ENCODE peak calls at places on chromosomes 3 and 15, in eight cellular contexts. B is IMR-90, Y is sigmoid colon, S is A549, P is upper lobe of left lung, C is stomach, R is esophagus squamous epithelium, F is right lobe of liver. X is an unnamed sample. For H3K4me1, the result is how much of the 10 kb centered on the place peaks cover.

GRCh38 chr3:108818404-108818803 is 4.2 kb upstream of the TRAT1 start:
- DNase-seq in B (peak), Y (no peak), S (no peak), P (no peak), C (peak), R (no peak), F (no peak), X (no peak)

GRCh38 chr3:114624676-114625181 is 330.9 kb downstream of the TIGIT start:
- DNase-seq in B (peak), Y (peak), S (peak), P (no peak), C (peak), R (no peak), F (peak), X (peak)

GRCh38 chr15:86073281-86073680 is 6.4 kb upstream of the AGBL1 start:
- DNase-seq in B (no peak), Y (no peak), S (no peak), P (no peak), C (no peak), R (no peak), F (no peak), X (no peak)

GRCh38 chr3:133089906-133090305 is 51.7 kb downstream of the TMEM108 start:
- DNase-seq in B (no peak), Y (no peak), S (no peak), P (no peak), C (no peak), R (no peak), F (no peak), X (no peak)

GRCh38 chr3:120683213-120683612 is 1.2 kb upstream of the HGD start:
- DNase-seq in B (peak), Y (no peak), S (no peak), P (no peak), C (no peak), R (no peak), F (peak), X (no peak)

GRCh38 chr3:45596290-45596791 is 1.8 kb downstream of the LIMD1 start:
- DNase-seq in B (no peak), Y (no peak), S (no peak), P (no peak), C (no peak), R (no peak), F (no peak), X (no peak)

GRCh38 chr15:99306694-99307338 is 55.5 kb downstream of the LRRC28 start:
- DNase-seq in B (peak), Y (no peak), S (no peak), P (no peak), C (peak), R (no peak), F (peak), X (no peak)

GRCh38 chr3:188206787-188207186 is 52.8 kb downstream of the LPP start:
- DNase-seq in B (no peak), Y (no peak), S (no peak), P (no peak), C (no peak), R (no peak), F (no peak), X (no peak)

GRCh38 chr15:62112616-62113593 is 46.1 kb downstream of the C2CD4A start:
- DNase-seq in B (peak), Y (no peak), S (peak), P (no peak), C (peak), R (no peak), F (peak), X (peak)

GRCh38 chr3:132593241-132593949 is 3.7 kb upstream of the ACKR4 start:
- DNase-seq in B (peak), Y (no peak), S (no peak), P (no peak), C (no peak), R (no peak), F (no peak), X (no peak)

GRCh38 chr3:183252973-183253363 is at the start of gene B3GNT5:
- DNase-seq in B (no peak), Y (peak), S (no peak), P (peak), C (peak), R (no peak), F (peak), X (peak)

GRCh38 chr3:122572940-122573412 is 4.5 kb upstream of the PARP15 start:
- DNase-seq in B (peak), Y (no peak), S (no peak), P (no peak), C (peak), R (no peak), F (peak), X (no peak)

GRCh38 chr3:9581742-9582141 is 28.1 kb upstream of the LHFPL4 start:
- DNase-seq in B (no peak), Y (no peak), S (no peak), P (no peak), C (no peak), R (no peak), F (no peak), X (no peak)

GRCh38 chr3:120171134-120171863 is 77.1 kb upstream of the GSK3B start:
- DNase-seq in B (peak), Y (no peak), S (no peak), P (no peak), C (no peak), R (no peak), F (no peak), X (no peak)

GRCh38 chr3:11634081-11634635 is 9.6 kb downstream of the VGLL4 start:
- DNase-seq in B (no peak), Y (no peak), S (no peak), P (no peak), C (no peak), R (no peak), F (no peak), X (no peak)

GRCh38 chr15:83118968-83119367 is 11.5 kb downstream of the TM6SF1 start:
- DNase-seq in B (no peak), Y (no peak), S (no peak), P (no peak), C (no peak), R (no peak), F (no peak), X (no peak)

GRCh38 chr3:94317054-94317453 is 254.2 kb downstream of the NSUN3 start:
- DNase-seq in B (no peak), Y (no peak), S (no peak), P (no peak), C (no peak), R (no peak), F (no peak), X (no peak)

GRCh38 chr3:13546667-13547171 is 2.2 kb upstream of the FBLN2 start:
- DNase-seq in B (peak), Y (peak), S (no peak), P (peak), C (no peak), R (no peak), F (no peak), X (no peak)

GRCh38 chr3:185029071-185029470 is 123.8 kb downstream of the C3orf70 start:
- DNase-seq in B (no peak), Y (no peak), S (no peak), P (no peak), C (no peak), R (no peak), F (no peak), X (no peak)

GRCh38 chr3:32399030-32399620 is 7.5 kb downstream of the CMTM7 start:
- DNase-seq in B (peak), Y (no peak), S (peak), P (no peak), C (no peak), R (no peak), F (no peak), X (no peak)

GRCh38 chr3:152508705-152509104 is 240.0 kb downstream of the MBNL1 start:
- DNase-seq in B (no peak), Y (no peak), S (peak), P (no peak), C (no peak), R (no peak), F (no peak), X (no peak)

GRCh38 chr3:30343861-30344260 is 262.5 kb upstream of the TGFBR2 start:
- DNase-seq in B (no peak), Y (no peak), S (no peak), P (no peak), C (no peak), R (no peak), F (no peak), X (no peak)

GRCh38 chr15:80789296-80789695 is 10.1 kb downstream of the CEMIP start:
- DNase-seq in B (peak), Y (no peak), S (no peak), P (no peak), C (no peak), R (no peak), F (no peak), X (no peak)

GRCh38 chr3:64084640-64085039 is 61.3 kb upstream of the PSMD6 start:
- DNase-seq in B (peak), Y (no peak), S (peak), P (no peak), C (no peak), R (no peak), F (no peak), X (no peak)

GRCh38 chr3:74443102-74443501 is 171.4 kb downstream of the CNTN3 start:
- DNase-seq in B (peak), Y (no peak), S (no peak), P (no peak), C (no peak), R (no peak), F (no peak), X (no peak)

GRCh38 chr15:52080031-52080430 is 32.5 kb downstream of the BCL2L10 start:
- DNase-seq in B (no peak), Y (no peak), S (no peak), P (no peak), C (no peak), R (no peak), F (no peak), X (no peak)

GRCh38 chr3:149277338-149277813 is 55.7 kb upstream of the CP start:
- DNase-seq in B (peak), Y (no peak), S (peak), P (no peak), C (no peak), R (no peak), F (no peak), X (no peak)

GRCh38 chr15:100310511-100310910 is 31.3 kb downstream of the ADAMTS17 start:
- DNase-seq in B (no peak), Y (no peak), S (no peak), P (no peak), C (no peak), R (no peak), F (no peak), X (no peak)

GRCh38 chr3:2468816-2469215 is 370.1 kb downstream of the CNTN4 start:
- DNase-seq in B (no peak), Y (no peak), S (no peak), P (no peak), C (no peak), R (no peak), F (no peak), X (no peak)

GRCh38 chr3:111617912-111618601 is 22.9 kb upstream of the ZBED2 start:
- DNase-seq in B (peak), Y (no peak), S (no peak), P (peak), C (no peak), R (no peak), F (no peak), X (no peak)

GRCh38 chr3:15606434-15606891 is 4.9 kb downstream of the BTD start:
- DNase-seq in B (no peak), Y (no peak), S (no peak), P (no peak), C (no peak), R (no peak), F (no peak), X (no peak)

DNA sequence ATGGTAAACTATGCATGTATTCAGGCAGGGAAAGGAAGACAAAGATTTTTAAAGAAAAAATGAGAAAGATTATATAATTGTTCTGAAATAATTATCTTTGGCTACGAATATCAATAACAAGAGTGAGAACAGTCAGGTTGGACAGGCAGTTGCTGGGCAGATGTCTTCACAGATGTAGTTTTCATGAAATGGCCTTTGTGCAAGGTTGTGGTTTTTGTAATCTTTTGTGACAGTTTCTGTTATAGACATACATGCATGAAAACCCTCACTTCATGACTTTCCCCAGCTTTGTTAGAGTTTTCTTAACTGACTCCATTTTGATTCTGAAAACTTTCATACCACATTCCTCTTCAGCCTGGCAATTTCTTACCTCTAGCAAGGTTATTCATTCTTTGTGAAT is 34.9 kb upstream of the SLC25A36 start:
- DNase-seq in B (no peak), Y (no peak), S (no peak), P (no peak), C (no peak), R (no peak), F (no peak), X (no peak)
- H3K4me1 ChIP-seq in B (under half), Y (under half), S (under half), P (under half), C (under half), R (under half), F (under half), X (under half)

GRCh38 chr3:126354776-126355175 is 2.4 kb downstream of the KLF15 start:
- DNase-seq in B (no peak), Y (peak), S (no peak), P (peak), C (no peak), R (no peak), F (no peak), X (no peak)
- H3K4me3 ChIP-seq in B (no peak), Y (peak), S (no peak), P (peak), C (peak), R (no peak), F (no peak), X (no peak)

DNA sequence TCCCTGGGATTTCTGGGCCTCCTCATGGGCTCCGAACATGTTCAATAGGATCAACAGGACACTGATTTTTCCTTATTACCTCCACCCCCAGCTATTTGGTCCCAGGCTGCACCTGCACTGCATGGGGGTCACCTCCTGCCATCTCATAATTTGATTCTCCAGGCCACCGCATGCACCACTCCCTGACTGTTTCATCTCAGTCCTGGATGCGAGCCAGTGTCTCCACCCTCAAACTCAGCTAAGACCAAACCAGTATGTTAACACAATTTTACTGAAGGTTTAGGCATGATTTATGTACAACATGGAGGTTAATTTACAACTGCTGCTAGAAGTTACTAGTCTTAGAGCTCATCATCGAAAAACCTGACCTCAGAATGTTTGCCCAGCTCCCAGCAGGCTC is 249.5 kb downstream of the UACA start:
- DNase-seq in B (no peak), Y (no peak), S (no peak), P (no peak), C (no peak), R (no peak), F (no peak), X (no peak)
- TF ChIP-seq POLR2A in B (no peak), Y (no peak), S (no peak), P (no peak), C (no peak), R (no peak), F (no peak), X (no peak)

DNA sequence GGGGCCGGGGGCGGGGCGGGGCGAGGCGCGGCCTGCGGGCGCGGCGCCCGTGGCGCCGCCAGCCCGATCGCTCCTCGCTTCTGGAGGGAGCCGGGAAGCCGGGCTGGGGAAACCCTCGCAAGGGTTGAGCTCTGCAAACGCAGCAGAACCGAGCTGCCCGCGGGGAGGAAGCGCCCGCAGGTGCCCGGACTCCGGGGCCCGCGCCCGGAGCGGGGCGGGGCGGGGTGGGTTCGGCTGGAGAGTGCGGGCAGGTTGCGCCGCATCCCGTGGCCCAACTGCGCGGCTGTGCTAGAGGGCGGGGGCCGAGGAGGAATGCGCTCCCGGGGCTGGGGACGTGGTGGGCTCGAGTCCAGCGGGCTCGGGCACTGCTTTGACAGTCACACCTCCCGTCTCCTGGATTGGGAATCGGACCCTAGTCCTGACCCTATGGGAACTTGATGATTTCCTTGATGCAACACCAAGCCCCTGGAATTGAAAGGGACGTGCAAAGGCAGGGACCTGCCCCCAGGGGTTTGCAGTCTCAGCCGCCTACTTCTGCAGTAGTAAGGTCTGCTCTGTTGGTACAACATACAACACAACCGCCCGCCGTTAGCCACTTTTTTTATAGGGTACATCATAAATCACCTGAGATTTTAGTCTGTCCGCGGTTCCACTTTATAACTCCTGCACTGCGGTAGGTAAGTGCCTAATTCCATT is 34.3 kb downstream of the ZBTB38 start:
- DNase-seq in B (peak), Y (peak), S (peak), P (peak), C (peak), R (no peak), F (peak), X (peak)
- H3K4me1 ChIP-seq in B (under half), Y (half or more), S (half or more), P (half or more), C (under half), R (under half), F (under half), X (under half)

DNA sequence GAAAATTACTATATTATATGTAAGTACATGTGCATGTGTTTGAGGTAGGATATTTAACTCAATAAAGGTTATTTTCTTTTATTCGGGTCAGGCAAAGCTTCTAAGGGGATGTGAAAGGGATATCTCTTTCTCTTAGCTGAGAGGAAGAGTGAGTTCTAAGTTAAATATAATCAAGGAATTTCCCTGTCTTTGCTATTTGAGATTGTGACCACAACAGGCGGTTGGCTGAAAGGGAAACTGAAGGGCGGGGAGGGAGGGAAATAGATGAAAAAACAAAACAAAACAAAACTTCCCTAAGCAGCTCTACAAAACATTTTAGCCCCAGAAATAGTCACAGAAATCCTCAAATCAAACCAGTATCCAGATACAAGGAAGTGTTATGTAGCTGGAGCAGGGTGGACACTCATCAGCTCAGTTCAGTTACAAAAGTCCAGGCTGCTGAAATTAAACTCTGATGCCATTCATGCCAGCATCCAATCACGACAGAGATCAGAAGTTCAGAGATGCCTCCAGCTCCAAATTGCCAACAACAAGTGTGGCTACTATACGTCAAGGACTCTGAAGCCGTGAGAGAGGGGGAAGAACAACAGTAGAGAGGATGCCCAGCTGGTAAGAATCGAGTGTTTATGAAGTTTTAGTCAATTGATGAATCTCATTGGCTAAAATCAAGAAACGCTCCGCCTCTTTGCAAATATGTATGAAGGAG is 369 bp upstream of the TP63 start:
- DNase-seq in B (no peak), Y (no peak), S (peak), P (no peak), C (no peak), R (no peak), F (no peak), X (no peak)
- H3K4me3 ChIP-seq in B (no peak), Y (no peak), S (peak), P (peak), C (no peak), R (no peak), F (no peak), X (no peak)

GRCh38 chr3:159472611-159473010 is 516.0 kb upstream of the IL12A start:
- DNase-seq in B (no peak), Y (no peak), S (no peak), P (no peak), C (no peak), R (no peak), F (no peak), X (no peak)
- TF ChIP-seq POLR2A in B (no peak), Y (no peak), S (no peak), P (no peak), C (no peak), R (no peak), F (no peak), X (no peak)

DNA sequence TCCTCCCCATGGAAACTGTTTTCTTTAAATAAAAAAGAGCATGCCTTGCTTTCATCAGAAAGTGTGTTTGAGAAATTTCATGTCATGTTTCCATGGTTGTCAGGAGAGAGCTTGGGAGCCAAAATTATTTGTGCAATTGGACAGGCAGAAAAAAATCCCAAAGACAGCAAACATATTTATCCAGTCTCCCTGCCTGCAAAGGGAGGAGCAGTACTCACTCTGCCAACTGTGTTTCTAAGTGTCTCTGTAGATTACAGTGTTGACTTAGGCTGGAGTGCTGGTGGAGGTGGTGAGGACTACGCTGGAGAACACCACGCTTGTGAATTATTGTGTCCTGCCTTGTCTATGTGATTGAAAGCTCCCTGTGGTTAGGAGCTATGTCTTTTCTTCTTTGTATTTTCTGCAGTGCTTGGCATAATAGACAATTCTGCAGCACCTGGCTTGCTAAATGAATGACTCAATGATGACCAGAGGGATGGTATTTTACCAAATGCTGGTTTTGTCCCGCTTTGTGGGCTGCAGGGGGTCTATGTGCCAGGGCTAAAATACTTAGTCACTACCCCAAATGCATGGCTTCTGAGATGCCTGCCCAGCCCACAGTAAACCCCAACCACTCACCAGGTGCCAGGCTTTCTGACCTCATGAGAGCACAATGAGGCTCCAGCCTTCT is 50.8 kb downstream of the BOC start:
- DNase-seq in B (no peak), Y (no peak), S (no peak), P (no peak), C (no peak), R (no peak), F (no peak), X (no peak)
- H3K4me1 ChIP-seq in B (under half), Y (under half), S (under half), P (under half), C (under half), R (under half), F (under half), X (under half)

GRCh38 chr3:128492353-128493220 is at the start of gene GATA2:
- DNase-seq in B (no peak), Y (peak), S (no peak), P (peak), C (no peak), R (no peak), F (no peak), X (no peak)
- H3K4me3 ChIP-seq in B (no peak), Y (no peak), S (no peak), P (peak), C (peak), R (no peak), F (no peak), X (peak)

X was measured in breast epithelium.